ENCODE peak calls at places on chromosomes 13 and 19, in ten cellular contexts. O, F, N, P, Q, R, G, K, J and H are unnamed samples.

GRCh38 chr13:87536499-87536898 is 134.7 kb upstream of the SLITRK5 start:
- DNase-seq in O (no peak), F (no peak), N (no peak), P (no peak), Q (no peak), R (no peak), G (no peak), K (peak; percentile 61), J (no peak), H (peak; percentile 64)

GRCh38 chr13:58032676-58033440 is 401.3 kb downstream of the PCDH17 start:
- DNase-seq in O (no peak), F (no peak), N (no peak), P (no peak), Q (no peak), R (no peak), G (no peak), K (no peak), J (no peak), H (no peak)

GRCh38 chr13:97327071-97327470 is 104.9 kb downstream of the MBNL2 start:
- DNase-seq in O (no peak), F (no peak), N (no peak), P (no peak), Q (no peak), R (no peak), G (no peak), K (no peak), J (no peak), H (no peak)

GRCh38 chr13:99275093-99275469 is 16.9 kb upstream of the GPR18 start:
- DNase-seq in O (no peak), F (no peak), N (peak; percentile 84), P (no peak), Q (peak; percentile 72), R (no peak), G (no peak), K (peak; percentile 21), J (no peak), H (peak; percentile 92)

GRCh38 chr13:28355822-28356371 is 139.0 kb downstream of the FLT1 start:
- DNase-seq in O (no peak), F (peak; percentile 60), N (peak; percentile 86), P (no peak), Q (no peak), R (no peak), G (no peak), K (no peak), J (no peak), H (no peak)

GRCh38 chr19:16153582-16154336 is 10.3 kb downstream of the HSH2D start:
- DNase-seq in O (peak; percentile 36), F (peak; percentile 24), N (no peak), P (no peak), Q (no peak), R (peak; percentile 46), G (no peak), K (peak; percentile 71), J (peak; percentile 75), H (no peak)

GRCh38 chr13:69107436-69107835 is 1000.2 kb upstream of the ATXN8OS start:
- DNase-seq in O (no peak), F (no peak), N (no peak), P (no peak), Q (no peak), R (no peak), G (no peak), K (no peak), J (no peak), H (no peak)

GRCh38 chr13:63944896-63945295 is 2529.2 kb upstream of the PCDH20 start:
- DNase-seq in O (no peak), F (no peak), N (no peak), P (no peak), Q (no peak), R (no peak), G (no peak), K (no peak), J (no peak), H (no peak)

GRCh38 chr19:4206818-4207484 is 22.4 kb upstream of the EBI3 start:
- DNase-seq in O (peak; percentile 63), F (no peak), N (peak; percentile 54), P (no peak), Q (no peak), R (no peak), G (no peak), K (peak; percentile 45), J (peak; percentile 65), H (peak; percentile 14)

GRCh38 chr13:105787518-105788085 is 747.9 kb downstream of the EFNB2 start:
- DNase-seq in O (no peak), F (no peak), N (no peak), P (no peak), Q (no peak), R (no peak), G (no peak), K (no peak), J (no peak), H (no peak)

GRCh38 chr19:35513231-35513974 is at the start of gene DMKN:
- DNase-seq in O (peak; percentile 15), F (peak; percentile 52), N (peak; percentile 58), P (no peak), Q (peak; percentile 77), R (no peak), G (peak; percentile 61), K (no peak), J (no peak), H (peak; percentile 11)

GRCh38 chr19:45881909-45882528 is 3.9 kb downstream of the IRF2BP1 start:
- DNase-seq in O (no peak), F (peak; percentile 88), N (no peak), P (no peak), Q (no peak), R (no peak), G (peak; percentile 76), K (no peak), J (peak; percentile 30), H (no peak)

GRCh38 chr19:39514840-39515550 is at the start of gene SELENOV:
- DNase-seq in O (no peak), F (peak; percentile 61), N (no peak), P (no peak), Q (no peak), R (peak; percentile 87), G (peak; percentile 83), K (no peak), J (no peak), H (no peak)
- TF ChIP-seq CTCF in O (no peak), F (peak; percentile 33), N (no peak), P (no peak), Q (no peak), R (peak; percentile 51), G (peak; percentile 55), K (no peak), J (no peak), H (no peak)

GRCh38 chr19:42277821-42278809 is 9.1 kb downstream of the CIC start:
- DNase-seq in O (no peak), F (peak; percentile 47), N (no peak), P (peak; percentile 87), Q (peak; percentile 69), R (no peak), G (peak; percentile 36), K (no peak), J (no peak), H (no peak)
- H3K4me2 ChIP-seq in O (peak overlapping the region; percentile 97), F (peak overlapping the region; percentile 94), N (no peak overlapping the region), P (peak overlapping the region; percentile 93), Q (peak overlapping the region; percentile 77), R (no peak overlapping the region), G (no peak overlapping the region), K (no peak overlapping the region), J (no peak overlapping the region), H (peak overlapping the region; percentile 38)

DNA sequence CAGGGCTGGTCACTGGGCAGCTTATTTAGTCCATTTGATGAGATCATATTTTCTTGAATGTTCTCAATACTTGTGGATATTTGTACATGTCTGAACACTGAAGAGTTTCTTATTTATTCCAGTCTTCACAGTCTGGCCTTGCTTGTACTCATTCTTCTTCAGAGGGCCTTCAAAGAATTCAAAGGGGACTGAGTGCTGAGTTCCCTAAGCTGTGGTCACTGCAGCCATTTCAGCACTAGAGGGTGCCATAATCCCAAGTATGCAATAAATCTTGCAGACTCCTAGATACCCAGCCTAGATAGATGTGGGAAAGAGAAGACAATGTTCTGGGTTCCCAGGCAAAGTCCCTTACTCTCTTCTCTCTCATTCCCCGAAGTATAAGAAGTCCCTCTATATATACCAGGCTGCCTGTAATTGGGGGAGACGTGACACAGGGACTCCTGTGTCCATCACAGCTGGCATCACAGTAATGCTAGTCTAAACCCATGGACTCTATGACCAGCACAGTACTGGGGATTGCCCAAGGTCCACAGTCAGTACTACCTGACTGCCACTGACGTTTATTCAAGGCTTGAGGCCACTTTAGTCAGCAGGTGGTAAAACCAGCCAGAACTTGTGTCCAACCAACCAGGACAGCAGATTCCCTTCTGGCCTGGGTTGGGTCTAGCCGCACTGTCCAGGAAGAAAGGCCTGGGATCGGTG is 8.9 kb upstream of the VN1R1 start:
- DNase-seq in O (peak; percentile 59), F (no peak), N (peak; percentile 24), P (peak; percentile 7), Q (peak; percentile 45), R (peak; percentile 32), G (no peak), K (peak; percentile 57), J (peak; percentile 74), H (no peak)
- TF ChIP-seq CTCF in O (peak; percentile 27), F (peak; percentile 4), N (peak; percentile 45), P (peak; percentile 69), Q (peak; percentile 71), R (peak; percentile 43), G (peak; percentile 76), K (peak; percentile 83), J (peak; percentile 93), H (no peak)

GRCh38 chr19:47155141-47155540 is 24.5 kb downstream of the SAE1 start:
- DNase-seq in O (no peak), F (no peak), N (no peak), P (no peak), Q (no peak), R (no peak), G (no peak), K (no peak), J (no peak), H (peak; percentile 70)

GRCh38 chr19:47152632-47153031 is 22.0 kb downstream of the SAE1 start:
- DNase-seq in O (no peak), F (peak; percentile 48), N (peak; percentile 47), P (no peak), Q (peak; percentile 89), R (no peak), G (no peak), K (no peak), J (no peak), H (peak; percentile 8)

GRCh38 chr19:47153266-47153665 is 22.6 kb downstream of the SAE1 start:
- DNase-seq in O (no peak), F (no peak), N (no peak), P (no peak), Q (peak; percentile 31), R (no peak), G (no peak), K (no peak), J (no peak), H (no peak)

GRCh38 chr19:47151627-47152026 is 21.0 kb downstream of the SAE1 start:
- DNase-seq in O (no peak), F (no peak), N (no peak), P (no peak), Q (no peak), R (no peak), G (no peak), K (no peak), J (no peak), H (no peak)

DNA sequence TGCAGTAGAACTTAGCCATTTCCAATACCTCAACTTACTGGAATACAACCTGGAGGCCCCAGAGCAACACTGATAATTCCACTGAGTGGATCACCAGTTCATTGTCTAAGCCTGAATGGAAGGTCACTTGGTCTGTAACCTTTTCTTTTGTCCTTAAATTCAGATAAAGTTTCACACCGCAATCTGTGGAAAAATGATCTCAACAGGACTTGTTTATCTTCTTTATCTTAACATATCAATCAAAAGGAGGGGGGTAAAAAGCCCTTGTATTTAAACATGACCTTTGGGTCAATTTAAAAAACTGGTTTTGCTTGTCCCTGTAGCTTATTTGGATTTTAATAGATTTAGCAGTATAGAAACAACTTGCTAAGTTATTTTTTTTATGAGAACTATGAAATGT is 21.6 kb downstream of the SAE1 start:
- DNase-seq in O (no peak), F (no peak), N (no peak), P (no peak), Q (no peak), R (no peak), G (no peak), K (no peak), J (no peak), H (no peak)
- H3K4me2 ChIP-seq in O (no peak overlapping the region), F (peak overlapping the region; percentile 3), N (no peak overlapping the region), P (peak overlapping the region; percentile 55), Q (peak overlapping the region; percentile 40), R (no peak overlapping the region), G (no peak overlapping the region), K (no peak overlapping the region), J (no peak overlapping the region), H (no peak overlapping the region)